ENCODE peak calls at places on chromosome 16, in seven cellular contexts. V, E, G, U, H, O and C are unnamed samples.

GRCh38 chr16:14419817-14420216 is 210.2 kb downstream of the PARN start:
- DNase-seq in G (no peak), U (no peak), H (no peak), V (no peak), E (no peak), O (no peak), C (no peak)

GRCh38 chr16:72927199-72928088 is 120.5 kb downstream of the ZFHX3 start:
- DNase-seq in G (no peak), O (no peak), V (no peak), U (no peak), H (no peak), E (no peak), C (no peak)

GRCh38 chr16:81261049-81261648 is 22.7 kb downstream of the BCO1 start:
- DNase-seq in H (no peak), V (no peak), O (no peak), U (no peak), G (no peak), E (no peak), C (peak; percentile 48)

GRCh38 chr16:69798466-69798865 is 36.3 kb downstream of the WWP2 start:
- DNase-seq in E (no peak), O (no peak), U (no peak), G (no peak), H (no peak), V (no peak), C (no peak)

GRCh38 chr16:82344157-82344556 is 174.1 kb upstream of the MPHOSPH6 start:
- DNase-seq in E (no peak), G (no peak), U (no peak), O (no peak), V (no peak), H (no peak), C (peak; percentile 11)

GRCh38 chr16:89369266-89369895 is 121.0 kb downstream of the ANKRD11 start:
- DNase-seq in H (no peak), U (no peak), E (no peak), V (no peak), O (no peak), G (no peak), C (no peak)

GRCh38 chr16:27639588-27640276 is 89.8 kb downstream of the KATNIP start:
- DNase-seq in G (no peak), E (peak; percentile 16), V (no peak), H (no peak), O (peak; percentile 44), U (no peak), C (peak; percentile 77)

GRCh38 chr16:11152205-11152604 is 103.8 kb downstream of the SOCS1 start:
- DNase-seq in O (no peak), U (peak; percentile 51), V (no peak), G (no peak), E (no peak), H (no peak), C (no peak)

GRCh38 chr16:89176147-89176690 is 4.7 kb downstream of the CDH15 start:
- DNase-seq in U (no peak), H (no peak), E (no peak), O (no peak), G (no peak), V (no peak), C (no peak)

GRCh38 chr16:29820271-29820701 is at the start of gene MVP:
- DNase-seq in H (no peak), G (peak; percentile 36), E (no peak), U (no peak), O (no peak), V (no peak), C (peak; percentile 66)

GRCh38 chr16:5422643-5423496 is 325.3 kb upstream of the EEF2KMT start:
- DNase-seq in E (no peak), G (no peak), H (no peak), U (no peak), V (no peak), O (no peak), C (no peak)

GRCh38 chr16:23571895-23572294 is 14.4 kb downstream of the UBFD1 start:
- DNase-seq in U (no peak), E (no peak), O (no peak), H (no peak), V (no peak), G (no peak), C (no peak)

GRCh38 chr16:23072769-23073549 is 76.3 kb downstream of the USP31 start:
- DNase-seq in H (no peak), O (no peak), E (no peak), V (no peak), G (no peak), U (no peak), C (no peak)

GRCh38 chr16:997440-998051 is 16.0 kb downstream of the SOX8 start:
- DNase-seq in V (peak; percentile 66), E (no peak), H (no peak), G (peak; percentile 68), U (no peak), O (no peak), C (no peak)

GRCh38 chr16:10753670-10754069 is 10.0 kb downstream of the NUBP1 start:
- DNase-seq in O (no peak), E (no peak), H (no peak), V (no peak), U (no peak), G (no peak), C (no peak)

GRCh38 chr16:4826980-4827379 is 20.1 kb downstream of the GLYR1 start:
- DNase-seq in O (no peak), U (no peak), G (no peak), V (no peak), E (no peak), H (no peak), C (no peak)

GRCh38 chr16:28181557-28181914 is 30.2 kb downstream of the XPO6 start:
- DNase-seq in U (no peak), O (peak; percentile 82), G (no peak), V (peak; percentile 68), H (no peak), E (no peak), C (no peak)

GRCh38 chr16:53999841-54000240 is 286.7 kb downstream of the IRX3 start:
- DNase-seq in E (no peak), O (no peak), U (no peak), G (no peak), V (no peak), H (no peak), C (no peak)

GRCh38 chr16:83648347-83648746 is 159.4 kb upstream of the HSBP1 start:
- DNase-seq in G (no peak), E (no peak), H (no peak), O (no peak), U (no peak), V (no peak), C (no peak)

GRCh38 chr16:83233153-83233552 is 574.6 kb upstream of the HSBP1 start:
- DNase-seq in U (no peak), O (no peak), V (no peak), E (no peak), G (no peak), H (no peak), C (no peak)

GRCh38 chr16:12600536-12601256 is 203.0 kb downstream of the CPPED1 start:
- DNase-seq in O (no peak), E (no peak), G (no peak), U (no peak), V (no peak), H (no peak), C (no peak)

GRCh38 chr16:56789360-56789759 is 59.4 kb downstream of the NUP93 start:
- DNase-seq in G (peak; percentile 15), H (no peak), U (no peak), O (no peak), V (peak; percentile 62), E (no peak), C (no peak)